ENCODE peak calls at places on chromosome 4, in nine cellular contexts. One of them, this sample, is unnamed.

GRCh38 chr4:77617203-77617602 is 11.6 kb downstream of the CXCL13 start:
- DNase-seq in pancreas: no peak
- DNase-seq in AG20443: no peak
- DNase-seq in T-helper 1 cell: no peak
- DNase-seq in EL: peak; percentile 39
- DNase-seq in activated effector memory CD4-positive, alpha-beta T cell treated with anti-CD3 and anti-CD28 coated beads, Interleukin-2, amount 50 U/mL, for 16 hours: no peak
- DNase-seq in lung: no peak
- DNase-seq in ascending aorta: no peak
- DNase-seq in amygdala: no peak
- DNase-seq in this sample: no peak

GRCh38 chr4:56863441-56864129 is 42.1 kb upstream of the SPINK2 start:
- DNase-seq in pancreas: no peak
- DNase-seq in AG20443: no peak
- DNase-seq in T-helper 1 cell: no peak
- DNase-seq in EL: peak; percentile 15
- DNase-seq in activated effector memory CD4-positive, alpha-beta T cell treated with anti-CD3 and anti-CD28 coated beads, Interleukin-2, amount 50 U/mL, for 16 hours: no peak
- DNase-seq in lung: no peak
- DNase-seq in ascending aorta: no peak
- DNase-seq in amygdala: no peak
- DNase-seq in this sample: no peak

GRCh38 chr4:109020861-109021260 is 258.0 kb upstream of the ETNPPL start:
- DNase-seq in pancreas: no peak
- DNase-seq in AG20443: no peak
- DNase-seq in T-helper 1 cell: no peak
- DNase-seq in EL: no peak
- DNase-seq in activated effector memory CD4-positive, alpha-beta T cell treated with anti-CD3 and anti-CD28 coated beads, Interleukin-2, amount 50 U/mL, for 16 hours: no peak
- DNase-seq in lung: no peak
- DNase-seq in ascending aorta: no peak
- DNase-seq in amygdala: no peak
- DNase-seq in this sample: no peak

GRCh38 chr4:7664106-7664505 is 229.4 kb upstream of the PSAPL1 start:
- DNase-seq in pancreas: no peak
- DNase-seq in AG20443: no peak
- DNase-seq in T-helper 1 cell: no peak
- DNase-seq in EL: no peak
- DNase-seq in activated effector memory CD4-positive, alpha-beta T cell treated with anti-CD3 and anti-CD28 coated beads, Interleukin-2, amount 50 U/mL, for 16 hours: no peak
- DNase-seq in lung: no peak
- DNase-seq in ascending aorta: no peak
- DNase-seq in amygdala: no peak
- DNase-seq in this sample: no peak

GRCh38 chr4:110096406-110096805 is 102.0 kb downstream of the ELOVL6 start:
- DNase-seq in pancreas: no peak
- DNase-seq in AG20443: no peak
- DNase-seq in T-helper 1 cell: no peak
- DNase-seq in EL: no peak
- DNase-seq in activated effector memory CD4-positive, alpha-beta T cell treated with anti-CD3 and anti-CD28 coated beads, Interleukin-2, amount 50 U/mL, for 16 hours: no peak
- DNase-seq in lung: no peak
- DNase-seq in ascending aorta: no peak
- DNase-seq in amygdala: no peak
- DNase-seq in this sample: no peak

GRCh38 chr4:69833251-69833650 is 26.7 kb downstream of the SULT1E1 start:
- DNase-seq in pancreas: no peak
- DNase-seq in AG20443: no peak
- DNase-seq in T-helper 1 cell: no peak
- DNase-seq in EL: no peak
- DNase-seq in activated effector memory CD4-positive, alpha-beta T cell treated with anti-CD3 and anti-CD28 coated beads, Interleukin-2, amount 50 U/mL, for 16 hours: no peak
- DNase-seq in lung: no peak
- DNase-seq in ascending aorta: no peak
- DNase-seq in amygdala: no peak
- DNase-seq in this sample: no peak

GRCh38 chr4:8506373-8507250 is 66.0 kb downstream of the TRMT44 start:
- DNase-seq in pancreas: no peak
- DNase-seq in AG20443: peak; percentile 65
- DNase-seq in T-helper 1 cell: no peak
- DNase-seq in EL: peak; percentile 55
- DNase-seq in activated effector memory CD4-positive, alpha-beta T cell treated with anti-CD3 and anti-CD28 coated beads, Interleukin-2, amount 50 U/mL, for 16 hours: no peak
- DNase-seq in lung: no peak
- DNase-seq in ascending aorta: peak; percentile 85
- DNase-seq in amygdala: no peak
- DNase-seq in this sample: no peak

GRCh38 chr4:107519057-107519456 is 201.0 kb downstream of the PAPSS1 start:
- DNase-seq in pancreas: no peak
- DNase-seq in AG20443: peak; percentile 40
- DNase-seq in T-helper 1 cell: no peak
- DNase-seq in EL: peak; percentile 26
- DNase-seq in activated effector memory CD4-positive, alpha-beta T cell treated with anti-CD3 and anti-CD28 coated beads, Interleukin-2, amount 50 U/mL, for 16 hours: no peak
- DNase-seq in lung: no peak
- DNase-seq in ascending aorta: no peak
- DNase-seq in amygdala: no peak
- DNase-seq in this sample: no peak

GRCh38 chr4:169756971-169757574 is 671 bp downstream of the HPF1 start:
- DNase-seq in pancreas: no peak
- DNase-seq in AG20443: no peak
- DNase-seq in T-helper 1 cell: no peak
- DNase-seq in EL: no peak
- DNase-seq in activated effector memory CD4-positive, alpha-beta T cell treated with anti-CD3 and anti-CD28 coated beads, Interleukin-2, amount 50 U/mL, for 16 hours: no peak
- DNase-seq in lung: no peak
- DNase-seq in ascending aorta: no peak
- DNase-seq in amygdala: no peak
- DNase-seq in this sample: no peak

GRCh38 chr4:53199356-53199755 is 166.5 kb downstream of the SCFD2 start:
- DNase-seq in pancreas: no peak
- DNase-seq in AG20443: no peak
- DNase-seq in T-helper 1 cell: no peak
- DNase-seq in EL: no peak
- DNase-seq in activated effector memory CD4-positive, alpha-beta T cell treated with anti-CD3 and anti-CD28 coated beads, Interleukin-2, amount 50 U/mL, for 16 hours: no peak
- DNase-seq in lung: no peak
- DNase-seq in ascending aorta: no peak
- DNase-seq in amygdala: no peak
- DNase-seq in this sample: no peak

GRCh38 chr4:85488416-85488815 is 13.5 kb downstream of the ARHGAP24 start:
- DNase-seq in pancreas: no peak
- DNase-seq in AG20443: no peak
- DNase-seq in T-helper 1 cell: no peak
- DNase-seq in EL: no peak
- DNase-seq in activated effector memory CD4-positive, alpha-beta T cell treated with anti-CD3 and anti-CD28 coated beads, Interleukin-2, amount 50 U/mL, for 16 hours: no peak
- DNase-seq in lung: no peak
- DNase-seq in ascending aorta: no peak
- DNase-seq in amygdala: no peak
- DNase-seq in this sample: no peak

GRCh38 chr4:52957220-52957686 is 95.1 kb downstream of the RASL11B start:
- DNase-seq in pancreas: no peak
- DNase-seq in AG20443: peak; percentile 48
- DNase-seq in T-helper 1 cell: no peak
- DNase-seq in EL: no peak
- DNase-seq in activated effector memory CD4-positive, alpha-beta T cell treated with anti-CD3 and anti-CD28 coated beads, Interleukin-2, amount 50 U/mL, for 16 hours: no peak
- DNase-seq in lung: no peak
- DNase-seq in ascending aorta: no peak
- DNase-seq in amygdala: no peak
- DNase-seq in this sample: no peak

GRCh38 chr4:140688711-140689598 is 67.2 kb downstream of the TBC1D9 start:
- DNase-seq in pancreas: no peak
- DNase-seq in AG20443: no peak
- DNase-seq in T-helper 1 cell: no peak
- DNase-seq in EL: peak; percentile 28
- DNase-seq in activated effector memory CD4-positive, alpha-beta T cell treated with anti-CD3 and anti-CD28 coated beads, Interleukin-2, amount 50 U/mL, for 16 hours: no peak
- DNase-seq in lung: no peak
- DNase-seq in ascending aorta: no peak
- DNase-seq in amygdala: no peak
- DNase-seq in this sample: peak; percentile 19